ENCODE peak calls at places on chromosomes 4 and X, in ten cellular contexts. P, F, A, O, L, D, R, Y, Q and K are unnamed samples.

GRCh38 chrX:117568238-117568637 is 548.4 kb downstream of the KLHL13 start:
- DNase-seq in P (no peak), F (no peak), A (no peak), O (no peak), L (no peak), D (no peak), R (no peak), Y (no peak), Q (no peak), K (no peak)

GRCh38 chrX:79557212-79557611 is 190.1 kb upstream of the ITM2A start:
- DNase-seq in P (no peak), F (no peak), A (no peak), O (no peak), L (no peak), D (no peak), R (no peak), Y (no peak), Q (no peak), K (no peak)

GRCh38 chrX:41177297-41177696 is 92.1 kb downstream of the USP9X start:
- DNase-seq in P (no peak), F (no peak), A (no peak), O (no peak), L (no peak), D (no peak), R (no peak), Y (no peak), Q (no peak), K (no peak)

GRCh38 chr4:94127707-94128328 is 79.8 kb upstream of the SMARCAD1 start:
- DNase-seq in P (peak; percentile 52), F (no peak), A (peak; percentile 41), O (no peak), L (peak; percentile 49), D (no peak), R (peak; percentile 33), Y (no peak), Q (no peak), K (no peak)

GRCh38 chrX:154019061-154019621 is 561 bp downstream of the IRAK1 start:
- DNase-seq in P (peak; percentile 66), F (no peak), A (peak; percentile 55), O (no peak), L (no peak), D (no peak), R (no peak), Y (no peak), Q (no peak), K (no peak)

GRCh38 chrX:107773206-107773605 is 2.4 kb downstream of the TSC22D3 start:
- DNase-seq in P (no peak), F (no peak), A (no peak), O (no peak), L (no peak), D (no peak), R (no peak), Y (no peak), Q (no peak), K (no peak)

GRCh38 chr4:167176723-167177367 is 57.4 kb downstream of the SPOCK3 start:
- DNase-seq in P (no peak), F (no peak), A (no peak), O (no peak), L (no peak), D (no peak), R (no peak), Y (no peak), Q (no peak), K (no peak)

GRCh38 chr4:126710935-126711334 is 921.8 kb upstream of the INTU start:
- DNase-seq in P (no peak), F (no peak), A (no peak), O (no peak), L (no peak), D (no peak), R (peak; percentile 38), Y (no peak), Q (no peak), K (no peak)

GRCh38 chr4:15007201-15007600 is 4.9 kb downstream of the CPEB2 start:
- DNase-seq in P (peak; percentile 6), F (no peak), A (no peak), O (no peak), L (no peak), D (no peak), R (no peak), Y (no peak), Q (no peak), K (no peak)

GRCh38 chr4:40848251-40848650 is 98.5 kb downstream of the NSUN7 start:
- DNase-seq in P (no peak), F (no peak), A (no peak), O (no peak), L (no peak), D (no peak), R (no peak), Y (no peak), Q (no peak), K (no peak)

GRCh38 chrX:12700745-12701144 is 90.5 kb upstream of the PRPS2 start:
- DNase-seq in P (no peak), F (no peak), A (no peak), O (no peak), L (no peak), D (no peak), R (no peak), Y (no peak), Q (no peak), K (no peak)

GRCh38 chrX:12704706-12705105 is 86.5 kb upstream of the PRPS2 start:
- DNase-seq in P (no peak), F (no peak), A (no peak), O (no peak), L (no peak), D (no peak), R (no peak), Y (no peak), Q (no peak), K (no peak)

GRCh38 chrX:12701625-12702024 is 89.6 kb upstream of the PRPS2 start:
- DNase-seq in P (peak; percentile 50), F (no peak), A (peak; percentile 60), O (no peak), L (peak; percentile 57), D (peak; percentile 51), R (peak; percentile 84), Y (no peak), Q (no peak), K (peak; percentile 6)

DNA sequence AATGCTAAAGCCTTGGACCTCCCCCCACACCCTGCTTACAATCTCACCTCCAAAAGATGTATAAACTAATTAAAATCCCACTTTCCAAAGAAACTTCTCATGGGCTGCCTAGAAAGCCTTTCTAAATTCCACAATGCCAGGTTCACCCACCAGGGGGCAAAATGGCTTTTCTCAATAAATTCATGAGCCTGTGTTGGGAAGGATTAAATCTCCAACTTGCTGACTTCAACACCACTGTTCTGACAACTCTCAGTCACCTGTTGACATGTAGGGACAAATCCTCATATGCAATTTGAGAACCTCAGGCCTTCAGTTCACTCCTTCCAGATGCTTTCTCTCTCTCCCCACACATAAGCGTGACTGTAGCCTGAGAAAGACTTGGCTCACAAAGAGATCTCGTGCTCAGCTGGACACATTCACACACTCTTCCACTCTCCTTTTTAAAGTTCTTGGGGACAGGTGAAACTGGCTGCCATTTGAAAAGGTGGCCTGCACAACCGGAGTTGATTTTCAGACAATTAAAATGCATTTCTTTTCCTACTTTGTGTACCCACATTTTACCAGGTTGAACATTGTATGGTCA is 88.6 kb upstream of the PRPS2 start:
- DNase-seq in P (peak; percentile 14), F (no peak), A (peak; percentile 8), O (no peak), L (no peak), D (no peak), R (peak; percentile 48), Y (no peak), Q (no peak), K (no peak)
- TF ChIP-seq CTCF in P (peak; percentile 54), F (peak; percentile 39), A (peak; percentile 37), O (no peak), L (peak; percentile 25), D (no peak), R (peak; percentile 53), Y (peak; percentile 11), Q (no peak), K (no peak)

GRCh38 chr4:143404555-143404954 is 67.9 kb downstream of the GAB1 start:
- DNase-seq in P (no peak), F (no peak), A (no peak), O (no peak), L (no peak), D (no peak), R (no peak), Y (no peak), Q (no peak), K (no peak)
- H3K4me1 ChIP-seq in P (peaks cover 2% of the 10 kb centered on the region), F (peaks cover 83% of the 10 kb centered on the region), A (peaks cover 4% of the 10 kb centered on the region), O (peaks cover 13% of the 10 kb centered on the region), L (peaks cover 11% of the 10 kb centered on the region), D (peaks cover 28% of the 10 kb centered on the region), R (no peaks in the 10 kb centered on the region), Y (peaks cover 45% of the 10 kb centered on the region), Q (peaks cover 11% of the 10 kb centered on the region), K (peaks cover 68% of the 10 kb centered on the region)

DNA sequence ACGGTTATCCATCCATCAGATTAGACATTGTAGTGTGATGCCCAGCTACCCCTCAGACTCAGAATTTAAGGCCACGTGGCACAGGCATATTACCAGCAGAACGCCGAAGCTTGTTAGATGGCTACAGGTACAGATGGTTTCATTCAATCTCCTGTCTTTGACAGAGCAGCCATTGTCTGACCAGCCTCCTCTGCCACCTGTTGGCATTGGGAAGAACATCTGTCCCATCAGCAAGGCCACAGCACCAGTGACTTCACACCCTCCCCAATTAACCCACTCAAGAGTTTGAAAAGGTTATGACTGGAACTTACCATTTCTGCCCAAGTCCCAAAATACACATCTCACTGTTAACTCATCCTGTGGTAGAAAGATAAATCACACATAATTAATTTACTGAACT is 22.0 kb upstream of the PHKA2 start:
- DNase-seq in P (peak; percentile 14), F (no peak), A (no peak), O (no peak), L (no peak), D (no peak), R (peak; percentile 51), Y (no peak), Q (no peak), K (no peak)
- TF ChIP-seq CTCF in P (no peak), F (no peak), A (no peak), O (no peak), L (no peak), D (no peak), R (peak; percentile 62), Y (no peak), Q (no peak), K (no peak)

GRCh38 chr4:158018831-158019230 is 154.0 kb downstream of the GASK1B start:
- DNase-seq in P (no peak), F (no peak), A (no peak), O (no peak), L (no peak), D (no peak), R (no peak), Y (no peak), Q (no peak), K (no peak)

GRCh38 chr4:158020734-158021346 is 152.0 kb downstream of the GASK1B start:
- DNase-seq in P (no peak), F (no peak), A (no peak), O (no peak), L (peak; percentile 93), D (no peak), R (peak; percentile 72), Y (no peak), Q (no peak), K (no peak)

GRCh38 chr4:158016511-158016910 is 156.3 kb downstream of the GASK1B start:
- DNase-seq in P (no peak), F (no peak), A (no peak), O (no peak), L (peak; percentile 75), D (no peak), R (no peak), Y (no peak), Q (no peak), K (no peak)

GRCh38 chr4:158018090-158018808 is 154.6 kb downstream of the GASK1B start:
- DNase-seq in P (no peak), F (no peak), A (no peak), O (no peak), L (no peak), D (no peak), R (no peak), Y (no peak), Q (no peak), K (no peak)

GRCh38 chr4:158020175-158020574 is 152.7 kb downstream of the GASK1B start:
- DNase-seq in P (no peak), F (no peak), A (no peak), O (no peak), L (peak; percentile 94), D (no peak), R (peak; percentile 75), Y (peak; percentile 66), Q (no peak), K (no peak)
- H3K4me1 ChIP-seq in P (no peaks in the 10 kb centered on the region), F (peaks cover 20% of the 10 kb centered on the region), A (no peaks in the 10 kb centered on the region), O (peaks cover 3% of the 10 kb centered on the region), L (peaks cover 3% of the 10 kb centered on the region), D (peaks cover under 1% of the 10 kb centered on the region), R (peaks cover 33% of the 10 kb centered on the region), Y (peaks cover 17% of the 10 kb centered on the region), Q (no peaks in the 10 kb centered on the region), K (peaks cover 5% of the 10 kb centered on the region)